ENCODE peak calls at places on chromosomes 3 and 15, in nine cellular contexts. One of them, this sample, is unnamed.

GRCh38 chr3:29426302-29427226 is 145.7 kb downstream of the RBMS3 start:
- DNase-seq in psoas muscle: no peak
- DNase-seq in brain microvascular endothelial cell: no peak
- DNase-seq in cardiac fibroblast: no peak
- DNase-seq in Peyer's patch: no peak
- DNase-seq in heart left ventricle: no peak
- DNase-seq in HCT116: no peak
- DNase-seq in dorsolateral prefrontal cortex: no peak
- DNase-seq in hepatocyte: no peak
- DNase-seq in this sample: no peak

GRCh38 chr3:179964867-179965266 is 71.9 kb downstream of the PEX5L start:
- DNase-seq in psoas muscle: no peak
- DNase-seq in brain microvascular endothelial cell: no peak
- DNase-seq in cardiac fibroblast: no peak
- DNase-seq in Peyer's patch: no peak
- DNase-seq in heart left ventricle: no peak
- DNase-seq in HCT116: no peak
- DNase-seq in dorsolateral prefrontal cortex: no peak
- DNase-seq in hepatocyte: no peak
- DNase-seq in this sample: no peak

GRCh38 chr3:137924628-137925027 is 85.3 kb upstream of the CLDN18 start:
- DNase-seq in psoas muscle: no peak
- DNase-seq in brain microvascular endothelial cell: no peak
- DNase-seq in cardiac fibroblast: no peak
- DNase-seq in Peyer's patch: no peak
- DNase-seq in heart left ventricle: no peak
- DNase-seq in HCT116: no peak
- DNase-seq in dorsolateral prefrontal cortex: no peak
- DNase-seq in hepatocyte: no peak
- DNase-seq in this sample: no peak

GRCh38 chr3:197007296-197007940 is 22.2 kb downstream of the MELTF start:
- DNase-seq in psoas muscle: no peak
- DNase-seq in brain microvascular endothelial cell: no peak
- DNase-seq in cardiac fibroblast: no peak
- DNase-seq in Peyer's patch: no peak
- DNase-seq in heart left ventricle: no peak
- DNase-seq in HCT116: no peak
- DNase-seq in dorsolateral prefrontal cortex: no peak
- DNase-seq in hepatocyte: peak; percentile 65
- DNase-seq in this sample: no peak

GRCh38 chr3:15291589-15292541 is 40.5 kb downstream of the SH3BP5 start:
- DNase-seq in psoas muscle: no peak
- DNase-seq in brain microvascular endothelial cell: no peak
- DNase-seq in cardiac fibroblast: no peak
- DNase-seq in Peyer's patch: peak; percentile 82
- DNase-seq in heart left ventricle: no peak
- DNase-seq in HCT116: no peak
- DNase-seq in dorsolateral prefrontal cortex: no peak
- DNase-seq in hepatocyte: no peak
- DNase-seq in this sample: no peak

GRCh38 chr3:104951426-104951825 is 415.3 kb upstream of the ALCAM start:
- DNase-seq in psoas muscle: no peak
- DNase-seq in brain microvascular endothelial cell: peak; percentile 18
- DNase-seq in cardiac fibroblast: peak; percentile 31
- DNase-seq in Peyer's patch: no peak
- DNase-seq in heart left ventricle: no peak
- DNase-seq in HCT116: no peak
- DNase-seq in dorsolateral prefrontal cortex: no peak
- DNase-seq in hepatocyte: no peak
- DNase-seq in this sample: peak; percentile 28

GRCh38 chr3:2856062-2856792 is 253.9 kb downstream of the IL5RA start:
- DNase-seq in psoas muscle: no peak
- DNase-seq in brain microvascular endothelial cell: no peak
- DNase-seq in cardiac fibroblast: no peak
- DNase-seq in Peyer's patch: no peak
- DNase-seq in heart left ventricle: no peak
- DNase-seq in HCT116: no peak
- DNase-seq in dorsolateral prefrontal cortex: no peak
- DNase-seq in hepatocyte: no peak
- DNase-seq in this sample: no peak

GRCh38 chr3:105014631-105015030 is 352.1 kb upstream of the ALCAM start:
- DNase-seq in psoas muscle: no peak
- DNase-seq in brain microvascular endothelial cell: no peak
- DNase-seq in cardiac fibroblast: peak; percentile 36
- DNase-seq in Peyer's patch: no peak
- DNase-seq in heart left ventricle: no peak
- DNase-seq in HCT116: no peak
- DNase-seq in dorsolateral prefrontal cortex: no peak
- DNase-seq in hepatocyte: no peak
- DNase-seq in this sample: peak; percentile 13

GRCh38 chr3:187804120-187805106 is 59.1 kb upstream of the BCL6 start:
- DNase-seq in psoas muscle: no peak
- DNase-seq in brain microvascular endothelial cell: no peak
- DNase-seq in cardiac fibroblast: no peak
- DNase-seq in Peyer's patch: no peak
- DNase-seq in heart left ventricle: no peak
- DNase-seq in HCT116: no peak
- DNase-seq in dorsolateral prefrontal cortex: no peak
- DNase-seq in hepatocyte: no peak
- DNase-seq in this sample: no peak

GRCh38 chr3:187811580-187812250 is 66.4 kb upstream of the BCL6 start:
- DNase-seq in psoas muscle: no peak
- DNase-seq in brain microvascular endothelial cell: peak; percentile 68
- DNase-seq in cardiac fibroblast: peak; percentile 65
- DNase-seq in Peyer's patch: no peak
- DNase-seq in heart left ventricle: no peak
- DNase-seq in HCT116: no peak
- DNase-seq in dorsolateral prefrontal cortex: no peak
- DNase-seq in hepatocyte: peak; percentile 58
- DNase-seq in this sample: peak; percentile 72

GRCh38 chr3:187807086-187807862 is 62.0 kb upstream of the BCL6 start:
- DNase-seq in psoas muscle: no peak
- DNase-seq in brain microvascular endothelial cell: peak; percentile 36
- DNase-seq in cardiac fibroblast: peak; percentile 73
- DNase-seq in Peyer's patch: no peak
- DNase-seq in heart left ventricle: no peak
- DNase-seq in HCT116: no peak
- DNase-seq in dorsolateral prefrontal cortex: no peak
- DNase-seq in hepatocyte: peak; percentile 26
- DNase-seq in this sample: peak; percentile 48

GRCh38 chr3:187809979-187810568 is 64.8 kb upstream of the BCL6 start:
- DNase-seq in psoas muscle: no peak
- DNase-seq in brain microvascular endothelial cell: no peak
- DNase-seq in cardiac fibroblast: no peak
- DNase-seq in Peyer's patch: no peak
- DNase-seq in heart left ventricle: no peak
- DNase-seq in HCT116: no peak
- DNase-seq in dorsolateral prefrontal cortex: no peak
- DNase-seq in hepatocyte: no peak
- DNase-seq in this sample: no peak

DNA sequence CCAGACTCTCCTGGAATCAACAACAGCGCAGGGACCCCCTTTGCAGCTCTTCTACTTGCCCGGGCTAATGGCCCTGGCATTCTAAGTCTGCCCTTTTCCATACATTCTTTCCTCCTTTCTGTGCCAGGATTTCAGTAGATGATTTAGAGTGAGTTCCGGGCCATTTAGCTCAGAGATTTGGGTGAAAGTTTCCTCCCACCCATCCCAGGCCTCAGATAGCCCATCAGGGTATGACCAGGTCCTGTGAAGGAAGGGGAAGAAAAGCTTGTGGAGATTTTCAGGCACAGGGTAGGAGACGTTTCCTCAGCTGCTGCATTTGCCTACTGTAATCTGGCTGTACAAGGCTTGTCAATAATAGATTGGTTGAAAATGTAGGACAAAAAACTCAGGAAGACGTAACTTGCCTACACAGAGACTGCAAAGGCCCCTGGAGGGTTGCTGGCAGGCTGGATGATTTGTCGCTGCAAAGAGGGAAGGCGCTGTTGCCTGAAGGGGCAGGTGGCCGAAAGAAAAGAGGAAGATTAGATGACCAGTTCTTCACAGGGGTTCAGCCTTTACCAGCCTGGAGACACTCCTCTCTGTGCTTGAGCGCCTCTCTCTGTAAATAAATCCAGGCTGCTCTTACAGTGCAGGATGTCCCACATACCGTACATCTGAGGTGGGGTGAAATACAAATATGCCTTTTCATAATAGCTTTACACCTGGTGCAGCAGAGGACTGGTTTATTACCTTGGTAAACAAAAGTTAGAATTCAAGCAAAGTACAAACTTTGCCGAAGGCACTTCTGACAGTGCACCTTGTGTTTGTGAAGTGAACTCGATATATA is 63.4 kb upstream of the BCL6 start:
- DNase-seq in psoas muscle: no peak
- DNase-seq in brain microvascular endothelial cell: no peak
- DNase-seq in cardiac fibroblast: no peak
- DNase-seq in Peyer's patch: no peak
- DNase-seq in heart left ventricle: no peak
- DNase-seq in HCT116: no peak
- DNase-seq in dorsolateral prefrontal cortex: no peak
- DNase-seq in hepatocyte: peak; percentile 74
- DNase-seq in this sample: no peak
- H3K4me3 ChIP-seq in psoas muscle: no peak overlapping the region
- H3K4me3 ChIP-seq in brain microvascular endothelial cell: no peak overlapping the region
- H3K4me3 ChIP-seq in cardiac fibroblast: no peak overlapping the region
- H3K4me3 ChIP-seq in Peyer's patch: no peak overlapping the region
- H3K4me3 ChIP-seq in heart left ventricle: no peak overlapping the region
- H3K4me3 ChIP-seq in HCT116: no peak overlapping the region
- H3K4me3 ChIP-seq in dorsolateral prefrontal cortex: no peak overlapping the region
- H3K4me3 ChIP-seq in hepatocyte: no peak overlapping the region
- H3K4me3 ChIP-seq in this sample: no peak overlapping the region

GRCh38 chr15:63200464-63201242 is 11.2 kb downstream of the RAB8B start:
- DNase-seq in psoas muscle: no peak
- DNase-seq in brain microvascular endothelial cell: no peak
- DNase-seq in cardiac fibroblast: no peak
- DNase-seq in Peyer's patch: no peak
- DNase-seq in heart left ventricle: no peak
- DNase-seq in HCT116: no peak
- DNase-seq in dorsolateral prefrontal cortex: no peak
- DNase-seq in hepatocyte: no peak
- DNase-seq in this sample: no peak

GRCh38 chr15:63198752-63199250 is 9.4 kb downstream of the RAB8B start:
- DNase-seq in psoas muscle: no peak
- DNase-seq in brain microvascular endothelial cell: no peak
- DNase-seq in cardiac fibroblast: peak; percentile 50
- DNase-seq in Peyer's patch: no peak
- DNase-seq in heart left ventricle: no peak
- DNase-seq in HCT116: no peak
- DNase-seq in dorsolateral prefrontal cortex: no peak
- DNase-seq in hepatocyte: no peak
- DNase-seq in this sample: peak; percentile 19

GRCh38 chr15:63202858-63203257 is 13.5 kb downstream of the RAB8B start:
- DNase-seq in psoas muscle: no peak
- DNase-seq in brain microvascular endothelial cell: no peak
- DNase-seq in cardiac fibroblast: no peak
- DNase-seq in Peyer's patch: no peak
- DNase-seq in heart left ventricle: no peak
- DNase-seq in HCT116: no peak
- DNase-seq in dorsolateral prefrontal cortex: no peak
- DNase-seq in hepatocyte: no peak
- DNase-seq in this sample: no peak

GRCh38 chr15:63198315-63198714 is 8.9 kb downstream of the RAB8B start:
- DNase-seq in psoas muscle: no peak
- DNase-seq in brain microvascular endothelial cell: no peak
- DNase-seq in cardiac fibroblast: no peak
- DNase-seq in Peyer's patch: no peak
- DNase-seq in heart left ventricle: no peak
- DNase-seq in HCT116: no peak
- DNase-seq in dorsolateral prefrontal cortex: no peak
- DNase-seq in hepatocyte: no peak
- DNase-seq in this sample: peak; percentile 38

GRCh38 chr15:63203451-63204090 is 14.2 kb downstream of the RAB8B start:
- DNase-seq in psoas muscle: no peak
- DNase-seq in brain microvascular endothelial cell: peak; percentile 47
- DNase-seq in cardiac fibroblast: peak; percentile 52
- DNase-seq in Peyer's patch: peak; percentile 55
- DNase-seq in heart left ventricle: no peak
- DNase-seq in HCT116: no peak
- DNase-seq in dorsolateral prefrontal cortex: no peak
- DNase-seq in hepatocyte: no peak
- DNase-seq in this sample: no peak
- TF ChIP-seq CTCF in psoas muscle: no peak
- TF ChIP-seq CTCF in brain microvascular endothelial cell: no peak
- TF ChIP-seq CTCF in cardiac fibroblast: no peak
- TF ChIP-seq CTCF in Peyer's patch: no peak
- TF ChIP-seq CTCF in heart left ventricle: no peak
- TF ChIP-seq CTCF in HCT116: no peak
- TF ChIP-seq CTCF in dorsolateral prefrontal cortex: no peak
- TF ChIP-seq CTCF in hepatocyte: no peak
- TF ChIP-seq CTCF in this sample: no peak

GRCh38 chr3:125000661-125001060 is 55.1 kb downstream of the HEG1 start:
- DNase-seq in psoas muscle: no peak
- DNase-seq in brain microvascular endothelial cell: no peak
- DNase-seq in cardiac fibroblast: no peak
- DNase-seq in Peyer's patch: no peak
- DNase-seq in heart left ventricle: no peak
- DNase-seq in HCT116: no peak
- DNase-seq in dorsolateral prefrontal cortex: no peak
- DNase-seq in hepatocyte: no peak
- DNase-seq in this sample: no peak

GRCh38 chr3:124998247-124998630 is 57.6 kb downstream of the HEG1 start:
- DNase-seq in psoas muscle: no peak
- DNase-seq in brain microvascular endothelial cell: no peak
- DNase-seq in cardiac fibroblast: no peak
- DNase-seq in Peyer's patch: no peak
- DNase-seq in heart left ventricle: no peak
- DNase-seq in HCT116: no peak
- DNase-seq in dorsolateral prefrontal cortex: no peak
- DNase-seq in hepatocyte: no peak
- DNase-seq in this sample: no peak

GRCh38 chr3:124999897-125000296 is 55.9 kb downstream of the HEG1 start:
- DNase-seq in psoas muscle: no peak
- DNase-seq in brain microvascular endothelial cell: no peak
- DNase-seq in cardiac fibroblast: no peak
- DNase-seq in Peyer's patch: no peak
- DNase-seq in heart left ventricle: no peak
- DNase-seq in HCT116: no peak
- DNase-seq in dorsolateral prefrontal cortex: no peak
- DNase-seq in hepatocyte: no peak
- DNase-seq in this sample: no peak

GRCh38 chr3:124997303-124998246 is 58.2 kb downstream of the HEG1 start:
- DNase-seq in psoas muscle: no peak
- DNase-seq in brain microvascular endothelial cell: no peak
- DNase-seq in cardiac fibroblast: no peak
- DNase-seq in Peyer's patch: no peak
- DNase-seq in heart left ventricle: no peak
- DNase-seq in HCT116: no peak
- DNase-seq in dorsolateral prefrontal cortex: no peak
- DNase-seq in hepatocyte: no peak
- DNase-seq in this sample: no peak

GRCh38 chr3:124999317-124999716 is 56.5 kb downstream of the HEG1 start:
- DNase-seq in psoas muscle: no peak
- DNase-seq in brain microvascular endothelial cell: no peak
- DNase-seq in cardiac fibroblast: no peak
- DNase-seq in Peyer's patch: no peak
- DNase-seq in heart left ventricle: peak; percentile 26
- DNase-seq in HCT116: no peak
- DNase-seq in dorsolateral prefrontal cortex: no peak
- DNase-seq in hepatocyte: no peak
- DNase-seq in this sample: no peak
- H3K4me3 ChIP-seq in psoas muscle: no peak overlapping the region
- H3K4me3 ChIP-seq in brain microvascular endothelial cell: no peak overlapping the region
- H3K4me3 ChIP-seq in cardiac fibroblast: no peak overlapping the region
- H3K4me3 ChIP-seq in Peyer's patch: no peak overlapping the region
- H3K4me3 ChIP-seq in heart left ventricle: no peak overlapping the region
- H3K4me3 ChIP-seq in HCT116: no peak overlapping the region
- H3K4me3 ChIP-seq in dorsolateral prefrontal cortex: no peak overlapping the region
- H3K4me3 ChIP-seq in hepatocyte: no peak overlapping the region
- H3K4me3 ChIP-seq in this sample: no peak overlapping the region

DNA sequence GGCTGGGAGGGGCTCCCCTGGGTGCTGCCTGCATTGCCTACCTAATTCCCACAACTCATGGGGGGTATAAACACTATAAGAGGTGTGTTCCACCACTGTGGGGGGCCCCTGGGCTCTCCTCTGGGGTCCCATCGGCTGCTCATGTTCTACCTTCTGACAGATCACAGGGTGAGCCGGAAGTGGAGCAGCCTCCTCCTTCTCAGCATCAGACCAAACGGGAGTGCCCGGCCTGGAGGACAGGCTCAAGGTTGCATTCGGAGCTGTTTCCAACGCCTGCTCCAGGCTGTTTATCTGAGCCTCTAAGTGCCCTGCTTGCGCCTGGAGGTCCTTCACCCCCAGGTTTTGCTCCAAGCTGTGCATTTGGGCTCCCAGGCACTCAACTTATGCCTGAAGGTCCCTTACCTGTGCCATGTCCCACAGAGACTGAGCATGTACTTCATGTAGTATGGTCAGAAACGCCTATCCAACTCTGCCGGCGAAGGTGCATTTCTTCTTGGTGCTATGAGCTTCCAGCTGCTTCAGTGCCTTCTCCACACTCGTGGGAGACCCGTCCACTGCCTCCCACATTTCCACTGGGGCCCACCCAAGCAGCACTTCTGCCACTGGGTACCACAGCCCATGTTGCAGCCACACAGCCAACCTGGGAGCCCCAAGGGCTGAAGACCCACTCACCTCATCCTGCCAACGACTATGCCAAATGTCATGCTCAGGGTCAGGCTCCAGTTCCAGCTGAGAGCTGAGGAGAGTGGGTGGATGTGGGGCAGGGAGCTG is 232.1 kb downstream of the IGSF11 start:
- DNase-seq in psoas muscle: no peak
- DNase-seq in brain microvascular endothelial cell: no peak
- DNase-seq in cardiac fibroblast: no peak
- DNase-seq in Peyer's patch: no peak
- DNase-seq in heart left ventricle: peak; percentile 29
- DNase-seq in HCT116: no peak
- DNase-seq in dorsolateral prefrontal cortex: no peak
- DNase-seq in hepatocyte: no peak
- DNase-seq in this sample: no peak
- TF ChIP-seq CTCF in psoas muscle: no peak
- TF ChIP-seq CTCF in brain microvascular endothelial cell: no peak
- TF ChIP-seq CTCF in cardiac fibroblast: no peak
- TF ChIP-seq CTCF in Peyer's patch: no peak
- TF ChIP-seq CTCF in heart left ventricle: no peak
- TF ChIP-seq CTCF in HCT116: no peak
- TF ChIP-seq CTCF in dorsolateral prefrontal cortex: no peak
- TF ChIP-seq CTCF in hepatocyte: no peak
- TF ChIP-seq CTCF in this sample: no peak